ENCODE peak calls at places on chromosomes 13 and 19, in five cellular contexts. One of them, this sample, is unnamed.

GRCh38 chr13:32824671-32825070 is 191.6 kb upstream of the KL start:
- DNase-seq in uterus: no peak
- DNase-seq in progenitor cell of endocrine pancreas: no peak
- DNase-seq in sigmoid colon: peak; percentile 72
- DNase-seq in activated gamma-delta T cell treated with Interleukin-2 at 50 U/mL for 16 hours: no peak
- DNase-seq in this sample: peak; percentile 30

GRCh38 chr19:40658031-40658430 is 32.4 kb downstream of the NUMBL start:
- DNase-seq in uterus: no peak
- DNase-seq in progenitor cell of endocrine pancreas: no peak
- DNase-seq in sigmoid colon: no peak
- DNase-seq in activated gamma-delta T cell treated with Interleukin-2 at 50 U/mL for 16 hours: no peak
- DNase-seq in this sample: no peak

GRCh38 chr19:46660008-46660517 is 919 bp downstream of the DACT3 start:
- DNase-seq in uterus: peak; percentile 59
- DNase-seq in progenitor cell of endocrine pancreas: no peak
- DNase-seq in sigmoid colon: peak; percentile 74
- DNase-seq in activated gamma-delta T cell treated with Interleukin-2 at 50 U/mL for 16 hours: no peak
- DNase-seq in this sample: no peak

GRCh38 chr13:96519380-96519779 is 429.5 kb downstream of the HS6ST3 start:
- DNase-seq in uterus: no peak
- DNase-seq in progenitor cell of endocrine pancreas: no peak
- DNase-seq in sigmoid colon: no peak
- DNase-seq in activated gamma-delta T cell treated with Interleukin-2 at 50 U/mL for 16 hours: no peak
- DNase-seq in this sample: no peak

GRCh38 chr13:26460652-26461051 is 96.8 kb upstream of the WASF3 start:
- DNase-seq in uterus: peak; percentile 66
- DNase-seq in progenitor cell of endocrine pancreas: no peak
- DNase-seq in sigmoid colon: peak; percentile 91
- DNase-seq in activated gamma-delta T cell treated with Interleukin-2 at 50 U/mL for 16 hours: no peak
- DNase-seq in this sample: no peak

GRCh38 chr13:40205771-40206240 is 460.6 kb downstream of the FOXO1 start:
- DNase-seq in uterus: no peak
- DNase-seq in progenitor cell of endocrine pancreas: no peak
- DNase-seq in sigmoid colon: no peak
- DNase-seq in activated gamma-delta T cell treated with Interleukin-2 at 50 U/mL for 16 hours: no peak
- DNase-seq in this sample: no peak

GRCh38 chr13:30679483-30680330 is 55.6 kb upstream of the ALOX5AP start:
- DNase-seq in uterus: no peak
- DNase-seq in progenitor cell of endocrine pancreas: no peak
- DNase-seq in sigmoid colon: no peak
- DNase-seq in activated gamma-delta T cell treated with Interleukin-2 at 50 U/mL for 16 hours: peak; percentile 27
- DNase-seq in this sample: no peak

GRCh38 chr19:15836345-15836594 is 20.8 kb upstream of the OR10H1 start:
- DNase-seq in uterus: no peak
- DNase-seq in progenitor cell of endocrine pancreas: no peak
- DNase-seq in sigmoid colon: no peak
- DNase-seq in activated gamma-delta T cell treated with Interleukin-2 at 50 U/mL for 16 hours: no peak
- DNase-seq in this sample: peak; percentile 89

GRCh38 chr19:53503126-53503525 is 34.8 kb upstream of the ZNF331 start:
- DNase-seq in uterus: no peak
- DNase-seq in progenitor cell of endocrine pancreas: no peak
- DNase-seq in sigmoid colon: no peak
- DNase-seq in activated gamma-delta T cell treated with Interleukin-2 at 50 U/mL for 16 hours: no peak
- DNase-seq in this sample: no peak

GRCh38 chr13:113122571-113123225 is at the start of gene F10:
- DNase-seq in uterus: peak; percentile 70
- DNase-seq in progenitor cell of endocrine pancreas: peak; percentile 48
- DNase-seq in sigmoid colon: no peak
- DNase-seq in activated gamma-delta T cell treated with Interleukin-2 at 50 U/mL for 16 hours: no peak
- DNase-seq in this sample: peak; percentile 89

GRCh38 chr13:71968025-71968424 is 101.0 kb upstream of the DACH1 start:
- DNase-seq in uterus: no peak
- DNase-seq in progenitor cell of endocrine pancreas: no peak
- DNase-seq in sigmoid colon: no peak
- DNase-seq in activated gamma-delta T cell treated with Interleukin-2 at 50 U/mL for 16 hours: no peak
- DNase-seq in this sample: no peak

GRCh38 chr19:4606921-4607678 is 32.2 kb upstream of the TNFAIP8L1 start:
- DNase-seq in uterus: peak; percentile 20
- DNase-seq in progenitor cell of endocrine pancreas: peak; percentile 38
- DNase-seq in sigmoid colon: no peak
- DNase-seq in activated gamma-delta T cell treated with Interleukin-2 at 50 U/mL for 16 hours: no peak
- DNase-seq in this sample: no peak

GRCh38 chr19:5397804-5398692 is 57.2 kb upstream of the ZNRF4 start:
- DNase-seq in uterus: no peak
- DNase-seq in progenitor cell of endocrine pancreas: no peak
- DNase-seq in sigmoid colon: no peak
- DNase-seq in activated gamma-delta T cell treated with Interleukin-2 at 50 U/mL for 16 hours: no peak
- DNase-seq in this sample: no peak

GRCh38 chr13:106709509-106709908 is 141.6 kb upstream of the ARGLU1 start:
- DNase-seq in uterus: no peak
- DNase-seq in progenitor cell of endocrine pancreas: no peak
- DNase-seq in sigmoid colon: no peak
- DNase-seq in activated gamma-delta T cell treated with Interleukin-2 at 50 U/mL for 16 hours: no peak
- DNase-seq in this sample: no peak

GRCh38 chr13:53151692-53152421 is 123.2 kb downstream of the OLFM4 start:
- DNase-seq in uterus: no peak
- DNase-seq in progenitor cell of endocrine pancreas: peak; percentile 30
- DNase-seq in sigmoid colon: no peak
- DNase-seq in activated gamma-delta T cell treated with Interleukin-2 at 50 U/mL for 16 hours: no peak
- DNase-seq in this sample: no peak

GRCh38 chr13:26707122-26708006 is 53.2 kb downstream of the GPR12 start:
- DNase-seq in uterus: no peak
- DNase-seq in progenitor cell of endocrine pancreas: no peak
- DNase-seq in sigmoid colon: no peak
- DNase-seq in activated gamma-delta T cell treated with Interleukin-2 at 50 U/mL for 16 hours: peak; percentile 17
- DNase-seq in this sample: peak; percentile 82

GRCh38 chr19:17183858-17184271 is 31.3 kb upstream of the USE1 start:
- DNase-seq in uterus: no peak
- DNase-seq in progenitor cell of endocrine pancreas: no peak
- DNase-seq in sigmoid colon: no peak
- DNase-seq in activated gamma-delta T cell treated with Interleukin-2 at 50 U/mL for 16 hours: peak; percentile 19
- DNase-seq in this sample: no peak

GRCh38 chr19:3494559-3494958 is 5.9 kb downstream of the DOHH start:
- DNase-seq in uterus: no peak
- DNase-seq in progenitor cell of endocrine pancreas: no peak
- DNase-seq in sigmoid colon: no peak
- DNase-seq in activated gamma-delta T cell treated with Interleukin-2 at 50 U/mL for 16 hours: no peak
- DNase-seq in this sample: no peak

GRCh38 chr19:16160943-16161560 is 12.3 kb downstream of the CIB3 start:
- DNase-seq in uterus: no peak
- DNase-seq in progenitor cell of endocrine pancreas: no peak
- DNase-seq in sigmoid colon: no peak
- DNase-seq in activated gamma-delta T cell treated with Interleukin-2 at 50 U/mL for 16 hours: no peak
- DNase-seq in this sample: no peak

GRCh38 chr19:49014123-49014869 is 2.6 kb downstream of the LHB start:
- DNase-seq in uterus: no peak
- DNase-seq in progenitor cell of endocrine pancreas: no peak
- DNase-seq in sigmoid colon: no peak
- DNase-seq in activated gamma-delta T cell treated with Interleukin-2 at 50 U/mL for 16 hours: no peak
- DNase-seq in this sample: no peak

GRCh38 chr19:29267701-29268100 is 54.8 kb upstream of the UQCRFS1 start:
- DNase-seq in uterus: no peak
- DNase-seq in progenitor cell of endocrine pancreas: no peak
- DNase-seq in sigmoid colon: no peak
- DNase-seq in activated gamma-delta T cell treated with Interleukin-2 at 50 U/mL for 16 hours: no peak
- DNase-seq in this sample: no peak

This sample was measured in mesenteric fat pad.